ENCODE peak calls at places on chromosomes 5 and 9, in seven cellular contexts. C, S, O, N, X, Y and F are unnamed samples.

GRCh38 chr5:107487056-107487461 is 183.7 kb downstream of the EFNA5 start:
- DNase-seq in C (no peak), S (no peak), O (no peak), N (no peak), X (no peak), Y (no peak), F (no peak)

GRCh38 chr5:89447027-89447426 is 564.0 kb upstream of the MEF2C start:
- DNase-seq in C (no peak), S (no peak), O (no peak), N (no peak), X (no peak), Y (no peak), F (no peak)

GRCh38 chr9:4225291-4226119 is 74.4 kb downstream of the GLIS3 start:
- DNase-seq in C (no peak), S (no peak), O (no peak), N (no peak), X (no peak), Y (peak), F (peak)

GRCh38 chr5:132261881-132262845 is 4.7 kb downstream of the PDLIM4 start:
- DNase-seq in C (no peak), S (no peak), O (peak), N (no peak), X (peak), Y (no peak), F (no peak)

GRCh38 chr5:33690736-33691135 is 201.1 kb downstream of the ADAMTS12 start:
- DNase-seq in C (no peak), S (no peak), O (no peak), N (no peak), X (no peak), Y (no peak), F (peak)

GRCh38 chr5:127358782-127359181 is 68.2 kb downstream of the MEGF10 start:
- DNase-seq in C (no peak), S (no peak), O (no peak), N (no peak), X (no peak), Y (no peak), F (no peak)

GRCh38 chr5:154143121-154143725 is 47.3 kb upstream of the GALNT10 start:
- DNase-seq in C (no peak), S (no peak), O (no peak), N (no peak), X (no peak), Y (no peak), F (no peak)

GRCh38 chr9:121837113-121838010 is 185.9 kb downstream of the DAB2IP start:
- DNase-seq in C (no peak), S (no peak), O (peak), N (no peak), X (no peak), Y (no peak), F (peak)

GRCh38 chr5:162068412-162068811 is 839 bp downstream of the GABRG2 start:
- DNase-seq in C (peak), S (no peak), O (peak), N (peak), X (no peak), Y (no peak), F (no peak)

GRCh38 chr5:2888520-2889060 is 137.1 kb upstream of the IRX2 start:
- DNase-seq in C (no peak), S (no peak), O (no peak), N (no peak), X (no peak), Y (no peak), F (no peak)

GRCh38 chr5:81525690-81526089 is 131.8 kb upstream of the ACOT12 start:
- DNase-seq in C (no peak), S (no peak), O (no peak), N (no peak), X (no peak), Y (no peak), F (peak)

GRCh38 chr5:66560371-66560770 is 35.8 kb upstream of the MAST4 start:
- DNase-seq in C (no peak), S (no peak), O (no peak), N (no peak), X (no peak), Y (no peak), F (no peak)

GRCh38 chr9:83582026-83582425 is 40.9 kb upstream of the IDNK start:
- DNase-seq in C (no peak), S (no peak), O (no peak), N (no peak), X (no peak), Y (no peak), F (no peak)

GRCh38 chr5:143011621-143012020 is 241.4 kb downstream of the ARHGAP26 start:
- DNase-seq in C (peak), S (no peak), O (no peak), N (no peak), X (no peak), Y (no peak), F (no peak)

GRCh38 chr9:129810116-129810515 is 7.1 kb downstream of the TOR1B start:
- DNase-seq in C (no peak), S (no peak), O (no peak), N (no peak), X (no peak), Y (no peak), F (no peak)

GRCh38 chr9:20271107-20271506 is 351.2 kb downstream of the MLLT3 start:
- DNase-seq in C (no peak), S (no peak), O (no peak), N (no peak), X (no peak), Y (no peak), F (no peak)

GRCh38 chr9:20659474-20659962 is 24.5 kb upstream of the FOCAD start:
- DNase-seq in C (no peak), S (no peak), O (no peak), N (no peak), X (no peak), Y (no peak), F (no peak)

GRCh38 chr9:76984476-76984875 is 35.0 kb upstream of the FOXB2 start:
- DNase-seq in C (no peak), S (no peak), O (no peak), N (no peak), X (no peak), Y (no peak), F (no peak)

GRCh38 chr9:87259543-87259942 is 238.1 kb upstream of the DAPK1 start:
- DNase-seq in C (no peak), S (no peak), O (no peak), N (no peak), X (no peak), Y (no peak), F (no peak)

GRCh38 chr9:18442629-18443491 is 31.1 kb upstream of the ADAMTSL1 start:
- DNase-seq in C (peak), S (peak), O (peak), N (peak), X (peak), Y (no peak), F (peak)

GRCh38 chr5:26482817-26483375 is 555.5 kb downstream of the CDH9 start:
- DNase-seq in C (peak), S (no peak), O (peak), N (peak), X (no peak), Y (no peak), F (no peak)

GRCh38 chr9:83236029-83236696 is 173.2 kb upstream of the RASEF start:
- DNase-seq in C (no peak), S (no peak), O (no peak), N (no peak), X (no peak), Y (no peak), F (no peak)

GRCh38 chr9:27460225-27461023 is 63.7 kb upstream of the IFNK start:
- DNase-seq in C (no peak), S (no peak), O (no peak), N (no peak), X (no peak), Y (peak), F (no peak)

GRCh38 chr5:126056851-126057622 is 366.2 kb upstream of the GRAMD2B start:
- DNase-seq in C (no peak), S (no peak), O (peak), N (no peak), X (no peak), Y (no peak), F (no peak)

GRCh38 chr5:170291324-170291847 is 6.2 kb downstream of the LCP2 start:
- DNase-seq in C (no peak), S (no peak), O (no peak), N (no peak), X (no peak), Y (no peak), F (no peak)

GRCh38 chr5:53944981-53945380 is 365.4 kb downstream of the ARL15 start:
- DNase-seq in C (peak), S (no peak), O (no peak), N (no peak), X (no peak), Y (no peak), F (no peak)

GRCh38 chr5:107383414-107383813 is 287.3 kb downstream of the EFNA5 start:
- DNase-seq in C (no peak), S (no peak), O (no peak), N (no peak), X (no peak), Y (no peak), F (no peak)

GRCh38 chr5:154654484-154655375 is 100.4 kb upstream of the LARP1 start:
- DNase-seq in C (no peak), S (no peak), O (no peak), N (no peak), X (no peak), Y (no peak), F (no peak)

GRCh38 chr9:122320346-122320995 is 50.4 kb upstream of the PTGS1 start:
- DNase-seq in C (no peak), S (no peak), O (no peak), N (no peak), X (no peak), Y (no peak), F (no peak)

GRCh38 chr9:16505159-16505558 is 365.3 kb downstream of the BNC2 start:
- DNase-seq in C (no peak), S (no peak), O (no peak), N (no peak), X (no peak), Y (no peak), F (peak)

GRCh38 chr5:176528301-176528700 is 8.9 kb downstream of the RNF44 start:
- DNase-seq in C (no peak), S (no peak), O (no peak), N (no peak), X (peak), Y (no peak), F (no peak)

GRCh38 chr9:120877276-120878034 is 467 bp upstream of the PHF19 start:
- DNase-seq in C (peak), S (peak), O (peak), N (peak), X (peak), Y (no peak), F (no peak)

GRCh38 chr5:146359836-146360235 is 21.2 kb downstream of the POU4F3 start:
- DNase-seq in C (no peak), S (no peak), O (no peak), N (no peak), X (no peak), Y (no peak), F (no peak)

GRCh38 chr9:84238652-84239051 is 101.9 kb downstream of the SLC28A3 start:
- DNase-seq in C (peak), S (no peak), O (peak), N (no peak), X (no peak), Y (peak), F (no peak)

GRCh38 chr9:23934291-23934690 is 108.3 kb upstream of the ELAVL2 start:
- DNase-seq in C (no peak), S (no peak), O (no peak), N (no peak), X (no peak), Y (no peak), F (no peak)

GRCh38 chr9:4327504-4328191 is 27.8 kb upstream of the GLIS3 start:
- DNase-seq in C (no peak), S (no peak), O (peak), N (no peak), X (no peak), Y (no peak), F (peak)

GRCh38 chr5:170178814-170179213 is 54.0 kb upstream of the C5orf58 start:
- DNase-seq in C (no peak), S (no peak), O (no peak), N (no peak), X (no peak), Y (no peak), F (no peak)

GRCh38 chr5:135444881-135445280 is 2.3 kb downstream of the DCANP1 start:
- DNase-seq in C (no peak), S (no peak), O (peak), N (no peak), X (no peak), Y (no peak), F (no peak)

GRCh38 chr9:15231788-15232635 is 75.0 kb downstream of the TTC39B start:
- DNase-seq in C (peak), S (no peak), O (peak), N (no peak), X (no peak), Y (no peak), F (no peak)

GRCh38 chr9:132879443-132880310 is 979 bp downstream of the SPACA9 start:
- DNase-seq in C (no peak), S (no peak), O (no peak), N (no peak), X (peak), Y (no peak), F (no peak)
- H3K4me3 ChIP-seq in C (peak), S (no peak), O (peak), N (no peak), X (peak), Y (no peak), F (peak)

GRCh38 chr5:15433709-15434108 is 66.3 kb upstream of the FBXL7 start:
- DNase-seq in C (no peak), S (no peak), O (no peak), N (no peak), X (no peak), Y (no peak), F (no peak)
- H3K27ac ChIP-seq in C (no peak), S (no peak), O (no peak), N (no peak), X (no peak), Y (no peak), F (no peak)

GRCh38 chr9:117485176-117485575 is 70.3 kb upstream of the ASTN2 start:
- DNase-seq in C (no peak), S (no peak), O (peak), N (no peak), X (no peak), Y (no peak), F (no peak)
- TF ChIP-seq CTCF in C (no peak), S (no peak), O (no peak), N (no peak), X (no peak), Y (no peak), F (no peak)

GRCh38 chr5:39213437-39214207 is 5.7 kb downstream of the FYB1 start:
- DNase-seq in C (no peak), S (no peak), O (no peak), N (no peak), X (no peak), Y (no peak), F (no peak)
- H3K4me3 ChIP-seq in C (no peak), S (peak), O (no peak), N (no peak), X (peak), Y (no peak), F (no peak)

DNA sequence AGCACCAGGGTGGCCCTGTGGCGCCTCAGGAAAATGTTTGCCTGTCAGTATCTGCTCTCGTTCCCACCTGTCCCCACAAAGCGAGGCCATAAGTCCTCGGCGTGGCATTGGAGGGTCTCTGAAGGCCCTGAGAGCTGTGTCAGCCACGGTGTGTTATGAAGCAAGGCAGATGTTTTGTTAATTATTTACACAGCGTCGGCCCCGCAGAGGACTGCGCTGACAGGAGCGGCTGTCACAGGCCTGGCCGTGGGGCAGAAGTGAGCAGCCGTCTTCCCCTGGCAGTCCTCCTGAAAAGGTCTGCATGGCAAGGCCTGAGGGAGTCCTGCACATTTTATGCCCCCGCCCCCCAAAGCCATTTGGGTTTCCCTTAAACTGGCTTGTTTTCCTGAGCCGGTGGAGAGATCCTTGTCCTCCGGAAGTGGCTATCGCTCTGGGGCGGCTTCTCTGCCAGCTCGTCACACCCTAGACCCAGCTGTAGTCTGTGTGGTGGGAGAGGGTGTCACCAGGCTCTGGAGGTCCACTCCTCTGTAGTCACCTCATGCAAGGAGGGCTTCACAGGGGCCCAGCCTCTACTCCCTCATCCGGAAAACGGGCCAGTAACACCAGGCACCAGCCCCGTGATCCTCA is 6.2 kb downstream of the NEK6 start:
- DNase-seq in C (peak), S (no peak), O (no peak), N (no peak), X (peak), Y (no peak), F (no peak)
- H3K27ac ChIP-seq in C (peak), S (no peak), O (no peak), N (peak), X (peak), Y (no peak), F (peak)

DNA sequence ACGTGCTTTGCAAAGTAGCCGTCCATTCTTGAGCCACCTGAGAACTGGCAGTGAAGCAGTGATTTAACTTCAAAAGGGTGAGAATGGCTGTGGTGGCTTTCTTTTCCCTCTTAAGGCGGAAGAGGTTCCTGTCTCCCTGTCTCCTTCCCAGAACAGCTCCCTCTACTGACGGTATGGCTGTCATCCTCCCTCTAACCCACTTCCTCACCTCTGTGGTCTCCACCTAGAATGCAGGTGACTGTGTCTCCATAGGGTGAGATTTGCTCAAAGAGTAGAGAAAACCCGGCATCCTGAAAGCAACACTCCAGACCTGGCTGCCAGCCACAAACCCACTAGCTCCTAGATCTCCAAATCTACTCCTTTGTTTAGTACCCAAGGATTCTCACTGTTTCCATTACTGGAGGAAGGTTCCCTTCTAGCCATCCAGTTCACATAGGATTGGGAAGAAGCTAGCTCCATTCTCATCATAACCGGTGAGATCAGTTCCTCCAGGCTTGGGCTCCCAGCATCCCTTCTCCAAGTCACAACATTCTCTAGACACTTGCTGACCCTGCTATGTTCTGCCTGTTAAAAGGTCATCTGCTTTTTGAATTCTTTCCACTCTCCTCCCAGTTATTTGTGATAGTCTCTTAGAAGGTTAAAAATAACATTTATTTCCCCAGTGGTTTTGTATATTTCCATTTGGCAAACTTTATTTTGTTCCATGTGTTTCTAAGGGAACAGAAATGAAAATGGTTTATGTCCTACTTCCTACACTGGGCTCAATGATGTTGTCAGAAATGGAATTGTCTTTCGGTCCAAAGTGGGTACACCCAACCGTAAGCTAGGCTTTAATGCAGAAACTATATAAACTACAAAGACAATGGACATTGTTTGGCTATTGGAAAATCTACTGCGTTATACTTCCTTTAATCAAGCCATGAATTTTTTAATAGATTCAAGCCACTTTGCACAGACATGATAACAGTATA is 269.4 kb downstream of the CWC27 start:
- DNase-seq in C (peak), S (no peak), O (peak), N (peak), X (no peak), Y (no peak), F (no peak)
- TF ChIP-seq CTCF in C (peak), S (no peak), O (peak), N (peak), X (no peak), Y (peak), F (peak)

GRCh38 chr5:141958113-141958512 is at the start of gene PCDH12:
- DNase-seq in C (no peak), S (no peak), O (no peak), N (no peak), X (peak), Y (no peak), F (no peak)
- H3K4me3 ChIP-seq in C (no peak), S (no peak), O (no peak), N (no peak), X (peak), Y (no peak), F (no peak)